ENCODE peak calls at places on chromosomes 6 and 20, in seven cellular contexts. V is astrocyte, B is fibroblast of lung, G is cardiac muscle cell, Z is fibroblast of mammary gland, Y is pancreas, A is hepatocyte. Q is an unnamed sample.

GRCh38 chr6:78993955-78994354 is 84.1 kb downstream of the PHIP start:
- DNase-seq in V (no peak), B (no peak), G (no peak), Z (no peak), Y (no peak), A (no peak), Q (no peak)

GRCh38 chr6:99096186-99096585 is 148.4 kb upstream of the FBXL4 start:
- DNase-seq in V (no peak), B (no peak), G (no peak), Z (no peak), Y (no peak), A (no peak), Q (no peak)

GRCh38 chr6:108635505-108636226 is 74.9 kb downstream of the FOXO3 start:
- DNase-seq in V (no peak), B (no peak), G (no peak), Z (no peak), Y (no peak), A (no peak), Q (peak)

GRCh38 chr6:72826744-72827438 is 205.0 kb downstream of the KCNQ5 start:
- DNase-seq in V (peak), B (peak), G (peak), Z (peak), Y (no peak), A (no peak), Q (no peak)

GRCh38 chr6:13217206-13217905 is 111.0 kb downstream of the TBC1D7 start:
- DNase-seq in V (peak), B (no peak), G (peak), Z (no peak), Y (no peak), A (no peak), Q (no peak)

GRCh38 chr20:51583499-51583898 is 41.0 kb upstream of the NFATC2 start:
- DNase-seq in V (no peak), B (no peak), G (no peak), Z (no peak), Y (no peak), A (no peak), Q (no peak)

GRCh38 chr6:37792457-37793039 is 27.0 kb upstream of the ZFAND3 start:
- DNase-seq in V (no peak), B (no peak), G (no peak), Z (no peak), Y (no peak), A (no peak), Q (no peak)

GRCh38 chr6:159212026-159212425 is 42.8 kb downstream of the FNDC1 start:
- DNase-seq in V (peak), B (peak), G (peak), Z (no peak), Y (no peak), A (no peak), Q (no peak)

GRCh38 chr20:33944914-33945313 is 48.8 kb upstream of the RALY start:
- DNase-seq in V (no peak), B (no peak), G (no peak), Z (no peak), Y (no peak), A (no peak), Q (no peak)

GRCh38 chr6:21942910-21943309 is 349.4 kb downstream of the SOX4 start:
- DNase-seq in V (peak), B (no peak), G (no peak), Z (peak), Y (no peak), A (no peak), Q (no peak)

GRCh38 chr20:31606928-31607639 is 2.0 kb downstream of the ID1 start:
- DNase-seq in V (peak), B (peak), G (peak), Z (peak), Y (peak), A (peak), Q (no peak)

GRCh38 chr6:145798530-145798929 is 16.1 kb downstream of the FBXO30 start:
- DNase-seq in V (peak), B (peak), G (peak), Z (peak), Y (no peak), A (no peak), Q (no peak)

GRCh38 chr6:163309491-163310026 is 105.0 kb upstream of the QKI start:
- DNase-seq in V (peak), B (peak), G (no peak), Z (peak), Y (no peak), A (no peak), Q (no peak)

DNA sequence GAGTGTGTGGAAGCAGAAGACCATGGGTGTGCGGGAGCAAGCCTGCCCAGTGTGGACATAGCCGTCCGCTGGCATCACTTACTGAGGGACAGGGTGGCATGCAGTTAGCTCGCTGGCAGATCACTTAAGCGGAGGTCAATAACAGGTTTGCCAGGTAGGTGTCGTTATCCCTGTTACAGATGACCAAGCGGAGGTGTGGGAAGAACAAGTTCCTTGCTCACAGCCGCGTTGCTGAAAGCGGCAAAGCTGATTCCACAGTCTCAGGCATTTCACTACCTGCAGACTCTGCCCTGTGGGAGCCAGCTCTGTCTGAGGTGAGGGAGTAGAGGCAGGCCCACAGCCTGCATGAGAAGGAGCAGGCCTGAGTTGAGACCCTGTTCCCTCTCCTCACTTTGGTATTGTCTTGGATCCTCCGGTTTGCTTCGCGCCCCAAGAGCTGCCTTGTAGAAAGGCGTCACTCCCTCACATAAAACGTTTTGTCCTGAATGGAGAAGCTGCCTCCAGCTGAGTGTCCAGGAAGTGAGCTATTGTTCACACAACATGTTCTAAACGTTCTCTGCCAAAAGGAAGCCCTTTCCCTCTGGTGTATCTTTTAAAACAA is 96.9 kb downstream of the TCP11 start:
- DNase-seq in V (no peak), B (no peak), G (peak), Z (peak), Y (no peak), A (no peak), Q (no peak)
- TF ChIP-seq CTCF in V (no peak), B (no peak), G (no peak), Z (no peak), Y (no peak), A (no peak), Q (no peak)

GRCh38 chr6:44672838-44673237 is 285.3 kb downstream of the CDC5L start:
- DNase-seq in V (no peak), B (no peak), G (no peak), Z (no peak), Y (no peak), A (no peak), Q (no peak)

GRCh38 chr6:44668976-44669934 is 281.7 kb downstream of the CDC5L start:
- DNase-seq in V (no peak), B (no peak), G (no peak), Z (no peak), Y (no peak), A (no peak), Q (no peak)

GRCh38 chr6:44672086-44672485 is 284.6 kb downstream of the CDC5L start:
- DNase-seq in V (no peak), B (no peak), G (no peak), Z (no peak), Y (no peak), A (no peak), Q (no peak)

GRCh38 chr6:44670146-44670545 is 282.6 kb downstream of the CDC5L start:
- DNase-seq in V (no peak), B (no peak), G (no peak), Z (no peak), Y (no peak), A (no peak), Q (no peak)

DNA sequence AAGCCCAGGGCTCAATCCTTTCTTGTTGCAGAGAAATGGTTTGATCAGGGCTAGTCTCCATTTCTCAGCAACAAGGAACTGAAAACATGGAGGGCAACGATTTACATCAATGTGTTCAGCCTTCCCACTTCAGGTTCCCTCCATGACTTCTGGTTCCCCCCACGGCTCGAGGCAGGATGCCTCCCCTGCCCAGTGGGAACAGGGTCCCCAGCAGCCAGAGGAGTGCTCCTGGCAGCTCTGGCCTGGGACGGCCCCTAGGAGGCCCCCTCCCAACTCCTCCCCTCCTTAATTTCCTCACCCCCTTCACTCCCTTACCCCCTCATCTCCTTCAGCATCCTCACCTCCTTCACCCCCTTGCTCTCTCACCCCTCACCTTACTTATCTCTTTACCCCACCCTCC is 283.8 kb downstream of the CDC5L start:
- DNase-seq in V (no peak), B (no peak), G (no peak), Z (no peak), Y (no peak), A (no peak), Q (no peak)
- TF ChIP-seq CTCF in V (no peak), B (no peak), G (no peak), Z (no peak), Y (no peak), A (no peak), Q (no peak)

DNA sequence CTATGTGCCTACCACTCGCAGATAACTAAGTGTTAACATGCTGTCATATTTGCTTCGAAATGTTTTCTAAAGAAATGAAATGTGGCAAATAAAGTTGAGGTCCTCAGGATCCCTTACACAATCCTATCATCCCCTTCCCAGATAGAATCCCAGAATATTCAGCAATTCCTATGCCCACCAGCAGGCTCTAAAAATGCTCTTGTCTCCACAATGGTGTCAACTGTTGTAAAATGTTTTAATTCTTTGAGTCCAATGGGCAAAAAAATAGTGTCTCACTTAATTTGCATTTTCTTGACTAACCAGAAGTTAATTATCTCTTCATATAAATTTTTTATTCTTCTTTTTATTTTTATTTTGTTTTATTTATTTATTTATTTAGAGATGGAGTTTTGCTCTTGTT is 103.9 kb upstream of the MAP7 start:
- DNase-seq in V (no peak), B (no peak), G (no peak), Z (no peak), Y (no peak), A (no peak), Q (no peak)
- TF ChIP-seq CTCF in V (peak), B (no peak), G (peak), Z (peak), Y (no peak), A (no peak), Q (no peak)

DNA sequence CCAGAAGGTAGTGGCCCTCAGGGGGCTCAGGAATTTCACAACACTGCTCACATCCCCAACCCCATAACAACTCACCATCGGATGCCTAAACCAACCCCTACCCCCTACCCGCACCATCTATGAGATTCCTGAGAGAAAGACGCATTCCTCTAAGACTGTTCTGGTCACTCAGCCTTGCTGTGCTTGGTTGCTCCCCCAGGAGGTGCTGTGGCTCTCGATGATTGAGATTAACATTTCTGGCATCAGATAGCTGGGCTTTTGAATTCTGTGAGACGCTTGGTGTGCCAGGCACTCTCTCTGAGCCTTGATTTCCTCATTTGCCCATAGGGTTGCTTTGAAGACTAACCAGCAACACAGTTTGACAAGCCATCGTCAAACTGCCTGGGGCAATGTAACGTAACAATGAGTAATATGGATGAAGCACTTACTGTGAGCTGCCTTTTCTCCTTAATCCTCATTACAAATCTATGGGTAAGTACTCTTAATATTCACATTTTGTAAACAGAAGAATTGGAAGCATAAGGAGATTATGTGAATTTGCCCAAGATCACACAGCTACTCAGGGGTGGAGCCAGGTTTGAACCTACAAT is 978 bp downstream of the WFDC6 start:
- DNase-seq in V (no peak), B (no peak), G (no peak), Z (no peak), Y (no peak), A (no peak), Q (no peak)
- TF ChIP-seq CTCF in V (no peak), B (no peak), G (no peak), Z (no peak), Y (no peak), A (no peak), Q (no peak)

DNA sequence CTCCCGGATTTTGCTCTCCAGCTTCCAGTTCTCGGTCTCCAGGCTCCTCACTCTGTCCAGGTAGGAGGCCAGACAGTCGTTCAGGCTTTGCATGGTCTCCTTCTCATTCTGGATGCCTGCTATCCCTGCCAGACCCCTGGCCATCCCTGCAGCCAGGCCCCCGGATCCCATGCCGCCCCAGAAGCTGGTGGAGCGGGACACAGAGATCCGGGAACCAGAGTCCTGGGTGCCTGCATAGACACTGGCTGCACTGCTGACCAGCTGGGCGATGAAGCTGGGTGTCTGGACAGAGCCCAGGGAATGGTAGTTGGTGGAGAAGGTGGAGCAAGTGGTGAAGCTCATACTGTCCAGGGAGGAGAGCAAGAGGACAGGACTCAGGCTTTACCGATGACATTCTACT is 2.9 kb upstream of the CALHM6 start:
- DNase-seq in V (no peak), B (no peak), G (no peak), Z (no peak), Y (no peak), A (no peak), Q (no peak)
- TF ChIP-seq CTCF in V (no peak), B (no peak), G (no peak), Z (no peak), Y (no peak), A (no peak), Q (no peak)

DNA sequence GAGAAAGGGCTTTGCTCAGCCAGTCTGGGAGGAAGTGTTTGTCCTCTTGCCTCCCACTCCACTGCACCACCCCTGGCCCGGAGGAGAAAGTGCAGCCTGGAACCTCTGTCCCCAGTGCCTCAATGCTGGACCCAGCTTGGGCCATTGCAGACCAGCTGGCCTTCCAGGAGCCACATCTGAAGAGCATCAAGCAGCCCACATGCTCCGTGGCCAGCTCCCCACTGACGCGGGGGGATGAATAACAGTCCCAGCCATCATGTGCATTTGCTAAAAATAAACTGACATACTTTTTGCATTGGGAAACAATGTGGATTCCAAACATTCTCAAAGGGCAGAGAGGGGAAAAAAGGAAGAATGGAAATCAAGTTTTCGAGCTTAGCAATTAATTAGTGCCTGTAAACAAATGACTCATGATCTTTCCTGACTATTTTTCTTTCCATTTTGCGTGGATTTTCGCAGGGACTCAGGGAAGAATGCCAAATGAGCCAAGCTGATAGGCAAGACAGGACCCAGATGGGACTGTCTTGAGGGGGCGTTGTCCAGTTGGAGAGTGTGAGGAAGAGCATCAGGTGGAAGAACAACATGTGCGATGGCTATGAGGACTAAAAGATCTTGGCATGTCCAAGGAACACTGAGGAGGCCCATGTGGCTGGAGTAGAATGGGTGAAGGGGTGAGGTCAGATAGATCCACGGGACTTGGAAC is 34.1 kb downstream of the CEBPB start:
- DNase-seq in V (peak), B (peak), G (peak), Z (peak), Y (peak), A (peak), Q (peak)
- TF ChIP-seq CTCF in V (peak), B (peak), G (peak), Z (peak), Y (no peak), A (no peak), Q (no peak)

DNA sequence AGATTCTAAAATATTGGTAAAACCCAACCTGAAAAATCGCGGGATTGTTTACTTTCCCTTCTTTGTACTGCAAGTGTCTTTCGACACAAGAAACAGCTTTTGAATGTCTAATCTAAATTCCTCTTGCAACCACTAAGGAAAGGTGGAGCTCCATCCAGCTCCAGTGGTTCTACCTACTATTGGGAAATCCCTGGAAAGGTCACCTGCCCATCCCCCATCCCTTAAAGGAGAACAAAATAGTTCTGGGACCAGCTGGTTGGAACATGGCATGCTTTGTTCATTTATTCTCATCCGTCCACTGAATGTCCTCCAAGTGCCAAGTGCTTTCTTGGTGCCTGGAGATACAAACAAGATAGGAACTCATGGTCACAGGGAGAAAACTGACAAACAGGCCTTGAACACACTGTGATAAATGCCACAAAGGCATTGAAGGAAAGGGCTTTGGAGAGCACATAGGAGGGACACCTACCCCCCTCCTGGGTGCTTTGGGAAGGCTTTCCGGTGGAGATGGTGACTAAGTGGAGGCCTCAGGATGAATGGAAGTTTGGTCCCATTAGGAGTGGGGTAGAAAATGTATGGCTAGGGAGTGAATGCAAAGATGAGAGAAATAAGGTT is 2.3 kb upstream of the CITED2 start:
- DNase-seq in V (peak), B (peak), G (peak), Z (peak), Y (no peak), A (peak), Q (no peak)
- TF ChIP-seq CTCF in V (no peak), B (no peak), G (no peak), Z (no peak), Y (peak), A (no peak), Q (no peak)

DNA sequence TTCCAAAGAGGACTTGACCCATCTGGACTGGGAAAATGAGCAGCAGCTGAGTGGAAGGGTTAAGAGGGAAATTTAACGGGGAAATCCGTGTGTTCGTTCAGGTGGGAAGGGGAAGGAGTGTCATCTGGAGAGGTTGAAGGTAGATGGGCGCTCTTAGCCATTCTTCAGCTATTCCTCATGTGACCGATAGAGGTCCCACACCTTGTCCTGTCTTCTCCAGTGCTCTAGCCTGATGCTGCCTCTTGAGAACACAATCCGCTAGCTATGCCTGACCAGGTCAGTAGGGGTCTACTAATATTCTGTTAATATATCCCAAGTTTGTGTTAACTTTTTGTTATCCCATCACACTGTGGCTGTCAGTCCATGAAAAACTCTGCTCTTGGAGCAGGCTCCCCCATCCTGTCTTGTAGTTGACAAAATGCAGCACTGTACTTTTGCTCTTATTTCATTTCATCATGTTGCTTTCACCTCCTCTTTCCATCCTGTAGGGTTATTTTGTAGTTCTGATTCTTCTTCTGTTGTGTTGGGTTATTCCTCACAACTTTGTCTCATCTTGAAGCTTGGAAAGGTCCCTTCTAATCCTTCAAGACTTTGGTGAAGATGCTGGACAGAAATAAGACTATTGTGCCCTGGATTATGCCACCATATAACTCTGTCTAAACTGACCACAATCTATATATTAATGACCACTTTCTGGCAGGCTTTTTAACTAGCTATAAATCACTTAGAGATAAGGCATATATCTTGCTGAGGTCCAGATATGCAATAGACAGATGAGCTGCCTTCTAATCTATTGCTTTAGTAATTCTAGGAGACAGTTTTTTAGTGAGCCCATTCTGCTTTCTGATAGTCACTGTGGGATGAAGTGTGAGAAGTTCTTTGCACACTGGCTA is 123.4 kb upstream of the SUPT3H start:
- DNase-seq in V (no peak), B (no peak), G (no peak), Z (no peak), Y (no peak), A (peak), Q (no peak)
- TF ChIP-seq CTCF in V (peak), B (no peak), G (peak), Z (peak), Y (no peak), A (no peak), Q (no peak)

Q was measured in activated CD8-positive, alpha-beta T cell treated with anti-CD3 and anti-CD28 coated beads for 36 hours.